ENCODE peak calls at places on chromosomes 6 and 20, in four cellular contexts. X is IMR-90, P is K562, J is GM12878. C is an unnamed sample.

GRCh38 chr6:28922004-28922840 is 1.6 kb downstream of the TRIM27 start:
- DNase-seq in J (no peak), X (peak; percentile 57), P (peak; percentile 85), C (no peak)

GRCh38 chr20:8309638-8310037 is 177.6 kb downstream of the PLCB1 start:
- DNase-seq in P (no peak), J (no peak), X (peak; percentile 15), C (no peak)

GRCh38 chr20:9515761-9516657 is 1.6 kb downstream of the LAMP5 start:
- DNase-seq in P (no peak), X (no peak), J (no peak), C (peak; percentile 74)

GRCh38 chr20:51995551-51995951 is 193.2 kb upstream of the SALL4 start:
- DNase-seq in J (no peak), P (no peak), X (no peak), C (no peak)

GRCh38 chr6:39882567-39882953 is 51.7 kb downstream of the MOCS1 start:
- DNase-seq in J (no peak), P (no peak), X (peak; percentile 98), C (no peak)

GRCh38 chr6:135938588-135939215 is 87.2 kb downstream of the PDE7B start:
- DNase-seq in J (no peak), P (peak; percentile 28), X (peak; percentile 43), C (no peak)

GRCh38 chr6:151647871-151648639 is 154.2 kb downstream of the CCDC170 start:
- DNase-seq in X (no peak), P (peak; percentile 21), J (no peak), C (peak; percentile 91)

GRCh38 chr20:62741191-62741676 is 32.6 kb downstream of the NTSR1 start:
- DNase-seq in X (no peak), J (no peak), P (no peak), C (no peak)

GRCh38 chr20:60629206-60629605 is 622.9 kb upstream of the CDH4 start:
- DNase-seq in X (no peak), P (no peak), J (no peak), C (no peak)
- TF ChIP-seq CHD1 in X (no peak), P (no peak), J (no peak), C (no peak)

DNA sequence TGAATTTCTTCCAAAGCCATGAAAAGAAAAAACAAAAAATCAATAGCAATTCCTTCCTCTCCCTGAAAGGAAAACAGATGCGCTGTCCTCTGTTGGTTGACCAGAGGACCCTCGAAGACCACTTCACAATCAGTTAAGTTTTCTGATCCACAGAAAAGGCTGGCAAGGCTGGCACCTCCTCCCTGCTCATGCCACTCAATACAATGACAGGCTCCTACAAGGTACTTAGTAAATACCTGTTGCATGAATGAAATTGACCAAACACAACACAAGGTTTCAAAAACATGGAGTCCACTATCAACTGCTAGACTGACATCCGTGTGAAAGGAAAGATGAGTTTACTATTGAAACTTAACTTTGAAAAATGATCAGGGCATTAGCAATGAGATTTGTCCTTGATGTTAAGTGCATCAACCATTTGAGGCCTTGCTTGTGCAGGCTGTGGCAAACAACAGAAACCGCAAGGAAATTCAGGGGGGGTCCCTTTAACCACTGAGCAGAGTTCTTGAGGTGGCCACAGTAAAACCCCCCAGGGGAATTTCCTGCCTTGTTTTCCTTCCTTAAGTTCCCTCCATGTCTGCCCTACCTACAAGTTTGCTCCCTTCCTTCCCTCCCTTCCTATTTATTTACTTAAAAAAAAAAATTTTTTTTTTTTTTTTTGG is 27.9 kb upstream of the RTF2 start:
- DNase-seq in X (no peak), P (no peak), J (peak; percentile 58), C (no peak)
- TF ChIP-seq CHD1 in X (no peak), P (no peak), J (no peak), C (no peak)

GRCh38 chr20:49446808-49447207 is 35.7 kb downstream of the KCNB1 start:
- DNase-seq in P (no peak), J (no peak), X (no peak), C (no peak)

GRCh38 chr20:49448917-49449316 is 33.6 kb downstream of the KCNB1 start:
- DNase-seq in X (no peak), J (no peak), P (peak; percentile 72), C (no peak)

GRCh38 chr20:49446080-49446479 is 36.4 kb downstream of the KCNB1 start:
- DNase-seq in J (no peak), P (no peak), X (no peak), C (no peak)

GRCh38 chr20:49447364-49447763 is 35.1 kb downstream of the KCNB1 start:
- DNase-seq in X (no peak), J (no peak), P (no peak), C (no peak)

DNA sequence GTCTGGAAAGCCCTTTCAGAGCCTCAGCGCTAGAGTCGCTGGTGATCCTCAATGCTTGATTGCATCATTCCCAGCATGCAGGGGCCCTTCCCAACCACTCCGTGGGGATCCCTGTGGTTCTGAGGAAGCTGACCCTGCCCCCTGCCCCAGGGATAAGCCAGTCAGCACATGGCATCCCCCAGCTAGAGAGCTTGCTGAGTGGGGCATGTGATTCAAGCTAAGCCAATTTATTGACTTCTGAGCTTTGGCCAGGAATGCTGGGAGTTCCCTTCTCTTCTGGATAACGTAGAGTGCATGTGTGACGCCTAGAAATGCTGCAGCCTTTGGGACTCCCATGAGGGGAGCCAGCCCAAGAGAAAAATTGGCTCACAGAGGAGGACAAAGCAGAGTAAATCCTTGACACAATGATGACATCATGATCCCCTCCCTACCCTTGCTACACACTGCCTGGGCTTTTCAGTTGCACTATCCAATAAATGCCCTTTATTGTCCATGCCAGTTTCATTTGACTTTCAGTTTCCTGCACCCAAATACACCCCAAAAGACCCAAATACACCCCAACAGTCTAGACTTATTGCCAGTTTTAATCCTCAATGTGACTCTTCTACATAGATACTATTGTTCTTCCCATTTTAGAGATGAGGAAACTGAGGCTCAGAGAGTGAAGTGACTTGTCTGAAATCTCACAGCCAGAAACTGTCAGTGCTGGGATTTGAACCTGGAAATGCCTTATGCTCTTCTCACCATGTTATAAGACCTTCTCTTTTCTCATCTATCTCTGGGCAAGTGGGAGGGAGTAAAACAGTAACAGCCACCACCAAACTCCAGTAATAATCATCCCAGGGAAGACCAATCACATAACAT is 34.3 kb downstream of the KCNB1 start:
- DNase-seq in X (no peak), P (no peak), J (no peak), C (no peak)
- TF ChIP-seq CHD1 in X (no peak), P (no peak), J (no peak), C (no peak)

GRCh38 chr20:60209048-60209447 is 250.8 kb downstream of the CDH26 start:
- DNase-seq in X (no peak), P (no peak), J (no peak), C (no peak)
- TF ChIP-seq CHD1 in X (no peak), P (no peak), J (no peak), C (no peak)